ENCODE peak calls at places on chromosomes 5 and 9, in five cellular contexts. R, M, J, V and X are unnamed samples.

GRCh38 chr5:175878021-175878420 is 6.6 kb downstream of the CPLX2 start:
- DNase-seq in R (no peak), M (no peak), J (no peak), V (no peak), X (no peak)

GRCh38 chr5:124655211-124655880 is 91.1 kb downstream of the ZNF608 start:
- DNase-seq in R (no peak), M (no peak), J (no peak), V (no peak), X (no peak)

GRCh38 chr9:9790216-9790872 is 822.5 kb downstream of the PTPRD start:
- DNase-seq in R (peak; percentile 45), M (no peak), J (no peak), V (no peak), X (no peak)

GRCh38 chr5:164746723-164747122 is 1241.3 kb downstream of the MAT2B start:
- DNase-seq in R (no peak), M (no peak), J (no peak), V (no peak), X (no peak)

GRCh38 chr5:139637438-139638089 is 10.6 kb upstream of the CXXC5 start:
- DNase-seq in R (peak; percentile 78), M (no peak), J (no peak), V (no peak), X (peak; percentile 84)

GRCh38 chr9:108109927-108110326 is 620.4 kb upstream of the KLF4 start:
- DNase-seq in R (no peak), M (no peak), J (no peak), V (no peak), X (no peak)

GRCh38 chr5:142587354-142587965 is 98.4 kb downstream of the FGF1 start:
- DNase-seq in R (peak; percentile 15), M (no peak), J (peak; percentile 22), V (peak; percentile 12), X (no peak)

GRCh38 chr9:124355941-124356744 is 59.1 kb downstream of the PSMB7 start:
- DNase-seq in R (no peak), M (no peak), J (no peak), V (no peak), X (no peak)

GRCh38 chr5:128084228-128085167 is 932 bp downstream of the SLC12A2 start:
- DNase-seq in R (no peak), M (peak; percentile 3), J (peak; percentile 29), V (no peak), X (peak; percentile 26)

GRCh38 chr5:38768411-38769211 is 77.2 kb upstream of the OSMR start:
- DNase-seq in R (no peak), M (no peak), J (no peak), V (no peak), X (no peak)

GRCh38 chr9:132216861-132217655 is 55.2 kb downstream of the NTNG2 start:
- DNase-seq in R (no peak), M (no peak), J (no peak), V (no peak), X (no peak)

GRCh38 chr5:66230551-66230950 is 86.5 kb downstream of the SREK1 start:
- DNase-seq in R (no peak), M (no peak), J (no peak), V (no peak), X (no peak)

GRCh38 chr5:116672203-116672602 is 97.6 kb upstream of the SEMA6A start:
- DNase-seq in R (no peak), M (no peak), J (no peak), V (no peak), X (no peak)

DNA sequence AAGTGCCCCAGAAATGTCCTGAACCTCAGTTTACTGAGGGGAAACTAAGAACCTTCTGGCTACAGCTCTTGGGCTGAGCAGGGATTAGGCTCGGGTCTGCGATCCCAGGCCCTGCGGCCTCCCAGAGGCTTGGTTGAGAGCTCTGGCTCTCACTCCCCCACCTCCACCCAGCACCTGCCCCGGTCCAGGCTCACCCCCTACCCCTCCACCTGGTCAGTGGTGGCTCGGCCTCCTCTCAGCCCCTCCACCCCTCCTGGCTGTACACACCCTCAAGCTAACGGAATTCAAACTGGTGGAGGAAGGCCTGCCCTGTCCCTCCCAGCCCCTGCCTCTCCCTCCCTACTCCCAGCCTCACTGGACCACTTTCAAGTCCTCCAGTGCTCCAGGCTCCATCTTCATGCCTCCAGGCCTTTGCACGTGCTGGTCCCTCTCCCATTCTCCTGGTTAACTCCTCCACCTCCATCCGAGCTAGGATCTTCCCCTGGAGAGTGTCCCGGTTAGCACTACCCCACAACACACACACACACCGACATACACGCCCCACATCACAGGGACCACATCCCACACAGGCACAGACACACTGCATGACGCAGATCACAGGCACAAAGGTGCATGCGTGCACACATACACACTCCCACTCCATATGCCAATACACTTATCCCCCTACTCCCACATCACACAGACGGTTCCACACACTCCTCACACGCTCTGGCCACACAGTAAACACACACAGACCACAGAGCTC is 130.9 kb downstream of the C9orf50 start:
- DNase-seq in R (no peak), M (no peak), J (no peak), V (no peak), X (no peak)
- H3K4me3 ChIP-seq in R (peak overlapping the region; percentile 72), M (peak overlapping the region; percentile 58), J (peak overlapping the region; percentile 41), V (peak overlapping the region; percentile 50), X (peak overlapping the region; percentile 50)

DNA sequence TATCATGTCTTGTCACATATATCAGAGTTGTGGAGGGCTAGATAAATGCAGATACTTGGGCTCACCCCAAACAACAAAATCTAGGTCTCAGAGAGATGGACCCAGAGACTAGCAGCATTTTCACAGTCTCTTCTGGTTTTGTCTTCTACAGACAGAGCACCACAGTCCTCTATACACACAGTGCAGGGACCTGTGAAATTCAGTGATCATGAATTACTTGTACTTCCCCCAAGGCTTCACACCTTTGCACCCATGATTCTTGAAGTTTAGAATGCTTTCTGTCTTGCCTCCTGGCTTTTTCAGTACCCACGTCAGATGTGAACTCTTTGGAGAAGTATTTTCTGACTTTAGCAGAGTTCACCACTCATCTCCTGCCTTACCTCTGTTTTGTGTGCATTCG is 371.5 kb upstream of the PRR16 start:
- DNase-seq in R (no peak), M (no peak), J (no peak), V (no peak), X (no peak)
- TF ChIP-seq POLR2A in R (no peak), M (no peak), J (no peak), V (no peak), X (no peak)

GRCh38 chr5:35050541-35051126 is 2.9 kb upstream of the AGXT2 start:
- DNase-seq in R (peak; percentile 34), M (no peak), J (no peak), V (no peak), X (no peak)
- H3K4me1 ChIP-seq in R (peaks cover 52% of the 10 kb centered on the region), M (no peaks in the 10 kb centered on the region), J (no peaks in the 10 kb centered on the region), V (no peaks in the 10 kb centered on the region), X (no peaks in the 10 kb centered on the region)

DNA sequence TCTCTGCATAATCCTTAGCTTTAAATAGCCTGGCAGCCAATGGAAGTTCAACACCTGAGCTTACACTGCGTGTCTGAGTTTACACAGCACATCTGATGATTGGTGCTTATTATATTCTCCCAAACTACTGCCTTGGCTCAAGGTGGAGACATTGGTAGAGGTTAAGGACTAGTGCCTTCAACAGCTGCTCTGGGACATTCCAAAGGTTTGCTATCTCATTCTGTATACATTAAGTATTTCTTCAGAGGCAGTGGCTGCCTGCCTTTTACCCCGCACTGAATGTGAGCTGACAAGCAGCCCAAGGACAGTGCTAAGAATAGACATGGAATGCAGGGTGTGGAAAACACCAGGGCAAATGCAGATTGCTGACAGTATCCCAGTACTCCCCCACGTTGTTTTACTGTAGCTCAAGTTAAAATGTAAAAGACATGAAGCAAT is 1.6 kb downstream of the HSPB3 start:
- DNase-seq in R (peak; percentile 6), M (no peak), J (peak; percentile 55), V (no peak), X (no peak)
- H3K4me3 ChIP-seq in R (no peak overlapping the region), M (no peak overlapping the region), J (no peak overlapping the region), V (no peak overlapping the region), X (no peak overlapping the region)

DNA sequence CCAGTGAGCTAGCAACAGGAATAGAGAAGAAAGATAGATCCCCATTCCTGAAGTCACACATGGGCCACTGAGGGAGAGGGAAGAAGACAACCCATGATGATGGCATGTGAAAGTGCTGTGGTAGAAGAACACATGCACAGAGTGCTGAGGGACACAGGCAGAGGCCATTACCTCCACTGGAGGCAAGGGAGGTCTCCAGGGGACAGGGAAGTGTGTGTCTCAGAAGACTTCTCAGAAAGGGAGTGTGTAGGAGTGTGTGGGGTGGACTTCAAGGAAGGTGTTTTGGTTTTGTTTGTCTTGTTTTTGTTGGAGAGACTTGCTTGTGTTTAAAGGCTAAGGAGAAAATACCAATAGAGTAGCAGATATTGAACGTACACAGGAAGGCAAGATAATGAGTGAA is 77.0 kb upstream of the SMARCA2 start:
- DNase-seq in R (no peak), M (no peak), J (no peak), V (no peak), X (no peak)
- TF ChIP-seq POLR2A in R (no peak), M (no peak), J (no peak), V (no peak), X (no peak)

DNA sequence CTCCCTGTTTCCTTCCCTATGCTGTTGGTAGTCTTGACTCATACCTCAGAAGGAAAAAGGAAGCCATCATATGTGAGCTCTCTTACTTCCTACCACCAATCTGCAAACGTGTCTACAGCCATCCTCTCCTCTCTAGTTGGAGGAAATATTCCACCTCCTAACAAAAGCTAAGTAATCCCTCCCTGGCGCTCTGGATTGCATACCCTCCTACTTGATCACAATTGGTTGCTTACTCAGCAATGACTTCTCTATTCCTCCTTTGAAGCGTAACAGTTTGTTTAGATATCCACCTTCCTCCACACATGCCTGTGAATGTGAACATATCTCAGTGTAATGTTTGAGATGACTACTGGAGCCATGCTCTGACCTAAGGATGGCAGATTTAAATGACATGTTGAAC is 18.2 kb downstream of the RUSC2 start:
- DNase-seq in R (no peak), M (no peak), J (no peak), V (no peak), X (no peak)
- H3K4me1 ChIP-seq in R (peaks cover 18% of the 10 kb centered on the region), M (peaks cover 4% of the 10 kb centered on the region), J (peaks cover 50% of the 10 kb centered on the region), V (peaks cover 31% of the 10 kb centered on the region), X (peaks cover 8% of the 10 kb centered on the region)